ENCODE peak calls at places on chromosomes 1 and 21, in eight cellular contexts. I, F, H, B, K, N, M and S are unnamed samples.

GRCh38 chr1:41322101-41322661 is 39.1 kb upstream of the FOXO6 start:
- DNase-seq in I (no peak), F (no peak), H (no peak), B (no peak), K (no peak), N (no peak), M (no peak), S (no peak)

GRCh38 chr1:25003457-25004190 is 73.5 kb upstream of the RUNX3 start:
- DNase-seq in I (no peak), F (no peak), H (no peak), B (no peak), K (peak; percentile 35), N (no peak), M (no peak), S (no peak)

GRCh38 chr1:155978973-155979429 is 654 bp upstream of the ARHGEF2 start:
- DNase-seq in I (no peak), F (no peak), H (no peak), B (no peak), K (no peak), N (no peak), M (no peak), S (peak; percentile 46)

GRCh38 chr1:32186491-32186890 is 7.0 kb downstream of the TXLNA start:
- DNase-seq in I (no peak), F (no peak), H (no peak), B (no peak), K (no peak), N (no peak), M (no peak), S (no peak)

GRCh38 chr1:935751-936231 is 12.1 kb downstream of the SAMD11 start:
- DNase-seq in I (no peak), F (no peak), H (peak; percentile 84), B (no peak), K (no peak), N (no peak), M (peak; percentile 43), S (no peak)

GRCh38 chr1:19398309-19398760 is 86.2 kb downstream of the SLC66A1 start:
- DNase-seq in I (no peak), F (no peak), H (no peak), B (no peak), K (peak; percentile 100), N (peak; percentile 81), M (no peak), S (no peak)

GRCh38 chr1:12552951-12553921 is 64.8 kb downstream of the DHRS3 start:
- DNase-seq in I (no peak), F (no peak), H (no peak), B (peak; percentile 51), K (no peak), N (no peak), M (no peak), S (no peak)

GRCh38 chr1:204443260-204443619 is 31.6 kb upstream of the PPP1R15B start:
- DNase-seq in I (no peak), F (no peak), H (no peak), B (no peak), K (no peak), N (no peak), M (peak; percentile 54), S (no peak)

GRCh38 chr1:110630770-110631663 is 24.9 kb upstream of the KCNA2 start:
- DNase-seq in I (peak; percentile 49), F (peak; percentile 58), H (peak; percentile 86), B (no peak), K (peak; percentile 16), N (peak; percentile 81), M (peak; percentile 79), S (peak; percentile 73)

GRCh38 chr1:38239258-38239657 is 192.7 kb upstream of the POU3F1 start:
- DNase-seq in I (no peak), F (no peak), H (no peak), B (no peak), K (no peak), N (no peak), M (no peak), S (no peak)

GRCh38 chr1:86068126-86068805 is 88.3 kb downstream of the COL24A1 start:
- DNase-seq in I (no peak), F (no peak), H (no peak), B (no peak), K (peak; percentile 60), N (peak; percentile 33), M (no peak), S (no peak)

GRCh38 chr1:241675983-241676382 is 23.9 kb downstream of the WDR64 start:
- DNase-seq in I (no peak), F (no peak), H (no peak), B (no peak), K (no peak), N (no peak), M (no peak), S (no peak)

GRCh38 chr1:228515200-228515834 is 28.1 kb downstream of the RNF187 start:
- DNase-seq in I (no peak), F (peak; percentile 55), H (peak; percentile 50), B (no peak), K (peak; percentile 27), N (no peak), M (peak; percentile 36), S (no peak)

GRCh38 chr21:42590431-42591131 is 62.8 kb upstream of the PDE9A start:
- DNase-seq in I (no peak), F (no peak), H (peak; percentile 49), B (peak; percentile 42), K (no peak), N (no peak), M (no peak), S (no peak)

GRCh38 chr1:183159960-183160359 is 26.1 kb upstream of the LAMC2 start:
- DNase-seq in I (no peak), F (peak; percentile 95), H (no peak), B (peak; percentile 99), K (peak; percentile 87), N (no peak), M (peak; percentile 36), S (no peak)

GRCh38 chr1:115727706-115728249 is 40.7 kb downstream of the CASQ2 start:
- DNase-seq in I (no peak), F (peak; percentile 1), H (peak; percentile 65), B (no peak), K (peak; percentile 80), N (peak; percentile 83), M (peak; percentile 34), S (peak; percentile 56)
- H3K27ac ChIP-seq in I (no peak overlapping the region), F (no peak overlapping the region), H (peak overlapping the region; percentile 36), B (no peak overlapping the region), K (peak overlapping the region; percentile 81), N (peak overlapping the region; percentile 8), M (no peak overlapping the region), S (peak overlapping the region; percentile 74)

DNA sequence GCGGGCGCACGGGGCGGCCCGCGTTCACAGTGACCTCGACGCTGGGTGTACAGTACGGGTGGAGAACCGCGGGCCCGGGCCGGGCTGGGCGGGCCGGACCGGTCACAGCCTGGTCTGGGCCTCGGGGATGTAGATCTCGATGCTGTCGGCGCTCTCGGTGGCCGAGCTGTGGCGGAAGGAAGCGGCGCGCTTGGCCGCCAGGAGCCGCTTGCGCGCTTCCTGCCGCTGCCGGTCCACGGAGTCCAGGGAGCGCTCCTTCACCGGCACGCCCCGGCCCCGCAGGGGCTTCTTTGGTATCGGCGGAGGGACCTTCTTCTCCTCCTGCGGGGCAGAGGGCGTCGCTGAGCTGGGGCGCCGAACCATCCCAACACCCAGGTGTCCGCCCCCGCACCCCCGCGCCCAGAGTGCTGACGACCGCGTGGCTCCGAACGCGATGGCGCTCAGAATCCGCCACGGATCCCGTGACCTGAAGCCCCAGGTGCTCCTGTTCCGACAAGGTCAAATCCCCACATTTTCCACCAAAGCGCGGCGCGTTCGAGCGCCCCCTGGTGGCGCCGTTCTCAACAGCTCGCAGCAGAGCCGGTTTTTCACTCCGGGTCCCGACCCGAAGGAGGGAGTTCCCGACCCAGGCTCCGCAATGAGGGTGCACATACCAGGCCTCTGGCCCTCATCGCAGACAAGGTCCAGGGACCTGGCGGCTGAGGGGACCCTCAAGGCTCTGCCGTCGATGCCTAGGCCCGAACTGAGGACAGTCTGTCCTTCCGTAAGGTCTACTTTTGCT is 6.6 kb upstream of the SMIM12 start:
- DNase-seq in I (peak; percentile 68), F (peak; percentile 75), H (peak; percentile 94), B (no peak), K (peak; percentile 43), N (peak; percentile 89), M (peak; percentile 89), S (peak; percentile 88)
- H3K27ac ChIP-seq in I (peak overlapping the region; percentile 72), F (peak overlapping the region; percentile 91), H (peak overlapping the region; percentile 81), B (peak overlapping the region; percentile 18), K (no peak overlapping the region), N (no peak overlapping the region), M (peak overlapping the region; percentile 84), S (peak overlapping the region; percentile 87)

DNA sequence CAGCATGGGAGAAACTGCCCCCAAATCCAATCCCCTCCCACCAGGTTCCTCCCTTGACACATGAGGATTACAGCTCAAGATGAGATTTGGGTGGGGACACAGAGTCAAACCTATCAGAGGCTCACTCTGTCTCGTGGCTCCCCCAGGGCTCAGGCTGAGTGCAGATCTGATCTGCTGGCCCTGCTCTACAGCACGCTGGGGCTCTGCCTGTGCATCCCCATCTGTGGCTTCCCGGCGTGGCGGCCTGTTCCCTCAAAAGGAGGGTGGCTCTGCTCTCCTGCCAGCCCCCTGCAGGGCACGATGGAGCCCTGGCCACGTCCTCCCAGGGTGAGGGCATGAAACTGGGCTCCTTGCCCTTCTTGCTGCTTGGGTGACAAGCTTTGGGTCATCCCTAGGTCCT is 19.8 kb upstream of the SMYD3 start:
- DNase-seq in I (no peak), F (no peak), H (no peak), B (no peak), K (no peak), N (no peak), M (no peak), S (no peak)
- H3K27ac ChIP-seq in I (no peak overlapping the region), F (no peak overlapping the region), H (no peak overlapping the region), B (no peak overlapping the region), K (no peak overlapping the region), N (no peak overlapping the region), M (no peak overlapping the region), S (no peak overlapping the region)

DNA sequence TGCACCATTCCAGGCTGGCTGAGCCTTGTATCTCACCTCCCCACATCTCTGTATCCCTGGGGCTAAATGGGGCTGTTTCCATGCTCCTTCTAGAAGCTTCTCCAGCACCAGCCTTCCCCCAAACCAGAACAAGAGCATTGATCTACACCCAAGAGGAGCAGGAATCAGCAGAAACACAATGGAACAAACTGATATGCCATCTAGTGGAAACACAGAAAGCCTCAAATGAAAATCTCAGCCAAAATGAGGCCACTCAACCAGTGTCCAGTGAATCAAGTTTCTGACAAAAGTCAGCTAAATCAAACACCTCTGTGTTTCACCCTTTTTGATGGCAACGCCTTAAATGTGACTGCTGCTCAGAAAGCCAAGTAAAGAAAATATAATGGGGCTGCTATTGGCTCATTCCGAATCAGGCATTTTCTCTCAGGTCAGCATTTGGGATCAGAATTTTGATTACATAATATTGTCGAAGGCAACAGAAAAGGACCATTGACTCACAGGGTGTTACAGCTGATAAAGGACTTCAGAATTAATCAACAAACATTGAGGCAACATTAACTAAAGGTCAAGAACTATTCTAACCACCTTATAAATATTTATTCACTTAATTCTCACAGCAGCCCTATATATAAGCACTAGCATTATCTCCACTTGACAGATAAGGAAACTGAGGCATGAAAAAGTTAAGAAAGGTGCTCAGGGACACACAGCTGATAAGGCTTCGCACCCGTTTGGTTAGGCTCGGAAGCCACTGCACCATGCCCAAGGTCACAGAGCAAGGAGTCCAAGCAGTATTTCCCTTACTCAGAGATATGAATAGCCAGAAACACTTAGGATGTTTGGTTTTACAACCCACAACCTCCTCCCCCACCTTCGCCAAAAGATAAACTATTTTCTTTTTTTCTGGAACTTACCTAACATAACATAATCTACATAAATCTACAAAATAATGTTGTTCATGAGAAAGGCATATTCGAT is 85.8 kb upstream of the KCNJ15 start:
- DNase-seq in I (no peak), F (peak; percentile 33), H (no peak), B (no peak), K (peak; percentile 45), N (no peak), M (no peak), S (no peak)
- H3K27ac ChIP-seq in I (no peak overlapping the region), F (peak overlapping the region; percentile 81), H (peak overlapping the region; percentile 21), B (peak overlapping the region; percentile 84), K (peak overlapping the region; percentile 58), N (no peak overlapping the region), M (peak overlapping the region; percentile 71), S (peak overlapping the region; percentile 66)